ENCODE peak calls at places on chromosomes 1 and 21, in seven cellular contexts. One of them, this sample, is unnamed. For H3K4me1, the result is how much of the 10 kb centered on the place peaks cover.

GRCh38 chr1:23118957-23119792 is 49.5 kb downstream of the LUZP1 start:
- DNase-seq in A549: no peak
- DNase-seq in OCI-LY7: no peak
- DNase-seq in upper lobe of right lung: no peak
- DNase-seq in cardiac muscle cell: no peak
- DNase-seq in left lung: no peak
- DNase-seq in ovary: no peak
- DNase-seq in this sample: no peak

GRCh38 chr1:86155061-86155806 is 1.3 kb downstream of the COL24A1 start:
- DNase-seq in A549: no peak
- DNase-seq in OCI-LY7: no peak
- DNase-seq in left lung: peak
- DNase-seq in ovary: no peak
- DNase-seq in cardiac muscle cell: peak
- DNase-seq in upper lobe of right lung: peak
- DNase-seq in this sample: no peak

GRCh38 chr1:6489799-6490180 is 1.7 kb downstream of the PLEKHG5 start:
- DNase-seq in ovary: peak
- DNase-seq in OCI-LY7: peak
- DNase-seq in A549: peak
- DNase-seq in left lung: peak
- DNase-seq in cardiac muscle cell: peak
- DNase-seq in upper lobe of right lung: peak
- DNase-seq in this sample: peak

GRCh38 chr1:88058205-88058604 is 625.9 kb upstream of the PKN2 start:
- DNase-seq in left lung: no peak
- DNase-seq in upper lobe of right lung: no peak
- DNase-seq in OCI-LY7: no peak
- DNase-seq in A549: no peak
- DNase-seq in cardiac muscle cell: no peak
- DNase-seq in ovary: no peak
- DNase-seq in this sample: no peak

GRCh38 chr21:46083271-46084040 is 14.5 kb upstream of the COL6A2 start:
- DNase-seq in upper lobe of right lung: peak
- DNase-seq in ovary: peak
- DNase-seq in cardiac muscle cell: no peak
- DNase-seq in OCI-LY7: no peak
- DNase-seq in A549: no peak
- DNase-seq in left lung: peak
- DNase-seq in this sample: no peak

GRCh38 chr1:170893655-170894297 is 41.6 kb upstream of the MROH9 start:
- DNase-seq in cardiac muscle cell: no peak
- DNase-seq in ovary: no peak
- DNase-seq in upper lobe of right lung: no peak
- DNase-seq in A549: no peak
- DNase-seq in OCI-LY7: no peak
- DNase-seq in left lung: no peak
- DNase-seq in this sample: no peak

GRCh38 chr1:247295274-247295684 is 36.4 kb downstream of the ZNF496 start:
- DNase-seq in cardiac muscle cell: no peak
- DNase-seq in A549: no peak
- DNase-seq in left lung: no peak
- DNase-seq in OCI-LY7: no peak
- DNase-seq in upper lobe of right lung: peak
- DNase-seq in ovary: no peak
- DNase-seq in this sample: no peak

GRCh38 chr1:56509713-56510641 is 69.4 kb downstream of the PLPP3 start:
- DNase-seq in OCI-LY7: no peak
- DNase-seq in left lung: no peak
- DNase-seq in ovary: no peak
- DNase-seq in upper lobe of right lung: no peak
- DNase-seq in cardiac muscle cell: peak
- DNase-seq in A549: no peak
- DNase-seq in this sample: no peak

GRCh38 chr21:36236052-36236730 is 79.6 kb downstream of the DOP1B start:
- DNase-seq in left lung: no peak
- DNase-seq in ovary: no peak
- DNase-seq in A549: no peak
- DNase-seq in upper lobe of right lung: no peak
- DNase-seq in cardiac muscle cell: no peak
- DNase-seq in OCI-LY7: peak
- DNase-seq in this sample: no peak

GRCh38 chr1:246329900-246330299 is 177.2 kb downstream of the SMYD3 start:
- DNase-seq in left lung: no peak
- DNase-seq in A549: no peak
- DNase-seq in ovary: no peak
- DNase-seq in cardiac muscle cell: no peak
- DNase-seq in upper lobe of right lung: no peak
- DNase-seq in OCI-LY7: no peak
- DNase-seq in this sample: no peak

GRCh38 chr1:167605576-167605975 is 24.5 kb upstream of the RCSD1 start:
- DNase-seq in upper lobe of right lung: no peak
- DNase-seq in cardiac muscle cell: no peak
- DNase-seq in OCI-LY7: no peak
- DNase-seq in ovary: no peak
- DNase-seq in left lung: no peak
- DNase-seq in A549: no peak
- DNase-seq in this sample: peak

GRCh38 chr1:54545916-54546635 is 2.0 kb upstream of the ACOT11 start:
- DNase-seq in A549: no peak
- DNase-seq in upper lobe of right lung: no peak
- DNase-seq in cardiac muscle cell: no peak
- DNase-seq in left lung: no peak
- DNase-seq in ovary: no peak
- DNase-seq in OCI-LY7: no peak
- DNase-seq in this sample: no peak

GRCh38 chr1:170707959-170708666 is 44.2 kb downstream of the PRRX1 start:
- DNase-seq in left lung: no peak
- DNase-seq in OCI-LY7: no peak
- DNase-seq in upper lobe of right lung: no peak
- DNase-seq in A549: peak
- DNase-seq in cardiac muscle cell: no peak
- DNase-seq in ovary: no peak
- DNase-seq in this sample: peak

DNA sequence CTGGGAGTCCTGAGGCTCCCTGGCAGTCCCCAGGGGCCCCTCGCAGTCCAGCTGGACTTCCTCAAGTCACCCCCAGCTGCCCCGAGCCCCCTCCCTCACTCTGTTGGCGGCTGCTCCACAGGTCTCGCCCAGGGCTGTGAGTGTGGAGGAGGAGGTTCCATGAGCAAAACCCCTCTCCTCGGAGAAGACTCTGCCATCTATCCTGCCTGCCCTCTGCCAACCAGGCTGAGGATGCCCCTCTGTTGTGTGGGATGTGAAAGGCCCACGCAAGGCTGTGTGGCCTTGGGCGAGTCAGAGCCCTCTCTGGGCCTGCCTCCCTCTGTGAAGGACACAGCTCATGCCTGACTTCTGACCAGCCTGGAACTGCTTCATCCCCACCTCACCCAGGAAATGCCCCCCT is 398 bp upstream of the EDN2 start:
- DNase-seq in ovary: no peak
- DNase-seq in left lung: no peak
- DNase-seq in A549: no peak
- DNase-seq in cardiac muscle cell: no peak
- DNase-seq in OCI-LY7: no peak
- DNase-seq in upper lobe of right lung: no peak
- DNase-seq in this sample: no peak
- H3K27ac ChIP-seq in ovary: no peak
- H3K27ac ChIP-seq in left lung: no peak
- H3K27ac ChIP-seq in A549: peak
- H3K27ac ChIP-seq in cardiac muscle cell: no peak
- H3K27ac ChIP-seq in OCI-LY7: no peak
- H3K27ac ChIP-seq in upper lobe of right lung: no peak
- H3K27ac ChIP-seq in this sample: no peak

GRCh38 chr1:9827558-9828185 is 3.9 kb upstream of the CLSTN1 start:
- DNase-seq in ovary: no peak
- DNase-seq in OCI-LY7: no peak
- DNase-seq in A549: no peak
- DNase-seq in left lung: no peak
- DNase-seq in cardiac muscle cell: no peak
- DNase-seq in upper lobe of right lung: peak
- DNase-seq in this sample: peak
- TF ChIP-seq CTCF in ovary: no peak
- TF ChIP-seq CTCF in OCI-LY7: no peak
- TF ChIP-seq CTCF in A549: no peak
- TF ChIP-seq CTCF in left lung: no peak
- TF ChIP-seq CTCF in cardiac muscle cell: peak
- TF ChIP-seq CTCF in upper lobe of right lung: peak
- TF ChIP-seq CTCF in this sample: peak

GRCh38 chr21:44925027-44925755 is 4.5 kb upstream of the ITGB2 start:
- DNase-seq in upper lobe of right lung: no peak
- DNase-seq in cardiac muscle cell: no peak
- DNase-seq in OCI-LY7: no peak
- DNase-seq in left lung: no peak
- DNase-seq in ovary: no peak
- DNase-seq in A549: no peak
- DNase-seq in this sample: no peak

GRCh38 chr21:44927259-44927586 is 6.5 kb upstream of the ITGB2 start:
- DNase-seq in upper lobe of right lung: no peak
- DNase-seq in ovary: no peak
- DNase-seq in A549: no peak
- DNase-seq in OCI-LY7: no peak
- DNase-seq in left lung: no peak
- DNase-seq in cardiac muscle cell: no peak
- DNase-seq in this sample: no peak

GRCh38 chr21:44927587-44928461 is 7.1 kb upstream of the ITGB2 start:
- DNase-seq in upper lobe of right lung: peak
- DNase-seq in ovary: no peak
- DNase-seq in cardiac muscle cell: no peak
- DNase-seq in left lung: peak
- DNase-seq in OCI-LY7: peak
- DNase-seq in A549: peak
- DNase-seq in this sample: peak

GRCh38 chr21:44924611-44925010 is 3.9 kb upstream of the ITGB2 start:
- DNase-seq in cardiac muscle cell: no peak
- DNase-seq in left lung: no peak
- DNase-seq in upper lobe of right lung: no peak
- DNase-seq in OCI-LY7: no peak
- DNase-seq in A549: no peak
- DNase-seq in ovary: no peak
- DNase-seq in this sample: no peak

DNA sequence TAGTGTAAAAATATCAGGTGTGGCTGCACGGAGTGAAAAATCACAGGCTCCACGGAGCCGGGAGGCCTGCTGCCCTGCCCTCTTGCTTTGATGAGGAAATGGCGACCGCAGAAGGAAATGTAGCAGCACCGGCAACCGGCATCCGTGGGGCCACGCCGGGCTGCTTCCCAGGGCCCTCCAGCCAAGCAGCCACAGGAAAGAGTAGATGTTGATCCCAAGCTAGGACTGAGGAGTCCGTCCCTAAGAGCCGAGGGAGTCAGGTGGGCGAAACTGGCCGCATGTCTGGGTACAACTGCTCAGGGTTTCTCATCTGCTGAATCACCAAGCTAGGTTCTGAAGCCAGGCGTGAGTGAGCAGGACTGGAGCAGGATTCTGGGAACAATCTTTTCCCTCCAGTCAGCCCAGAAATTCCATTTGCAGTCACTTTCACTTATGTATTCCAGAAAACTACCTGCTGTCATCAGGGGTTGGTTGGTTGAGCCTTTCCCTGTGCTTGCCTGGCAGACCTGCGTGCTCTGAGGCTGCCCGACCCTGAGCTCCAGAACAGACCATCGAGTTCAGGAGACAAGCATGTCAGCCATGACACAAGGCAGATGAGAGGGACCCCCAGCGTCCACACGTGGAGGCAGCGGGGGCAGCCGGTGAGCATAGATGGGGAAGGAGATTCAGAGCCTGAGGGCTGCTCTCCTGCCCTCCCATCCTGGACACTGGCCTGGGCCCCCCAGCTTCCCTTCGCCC is 5.8 kb upstream of the ITGB2 start:
- DNase-seq in upper lobe of right lung: no peak
- DNase-seq in left lung: no peak
- DNase-seq in A549: no peak
- DNase-seq in ovary: no peak
- DNase-seq in cardiac muscle cell: no peak
- DNase-seq in OCI-LY7: no peak
- DNase-seq in this sample: peak
- H3K4me1 ChIP-seq in upper lobe of right lung: under half
- H3K4me1 ChIP-seq in left lung: half or more
- H3K4me1 ChIP-seq in A549: under half
- H3K4me1 ChIP-seq in ovary: under half
- H3K4me1 ChIP-seq in cardiac muscle cell: under half
- H3K4me1 ChIP-seq in OCI-LY7: under half
- H3K4me1 ChIP-seq in this sample: under half

DNA sequence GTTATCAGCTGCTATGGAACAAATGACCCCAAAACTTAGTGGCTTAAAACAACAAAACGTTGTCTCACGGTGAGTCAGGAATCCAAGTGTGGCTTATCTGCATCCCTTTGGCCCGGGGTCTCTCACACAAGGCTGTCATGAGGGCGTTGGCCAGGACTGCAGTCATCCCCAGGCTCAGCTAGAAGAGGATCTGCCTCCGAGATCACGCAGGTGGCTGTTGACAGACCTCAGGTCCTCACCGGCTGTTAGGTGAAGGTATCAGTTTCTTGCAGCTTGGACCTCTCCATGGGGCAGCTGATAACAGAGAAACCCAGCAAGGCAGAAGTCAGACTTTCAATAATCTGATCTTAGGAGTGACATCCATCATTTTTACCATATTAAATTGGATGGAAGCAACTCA is 52.7 kb upstream of the SYT6 start:
- DNase-seq in left lung: no peak
- DNase-seq in ovary: no peak
- DNase-seq in A549: no peak
- DNase-seq in cardiac muscle cell: no peak
- DNase-seq in upper lobe of right lung: no peak
- DNase-seq in OCI-LY7: no peak
- DNase-seq in this sample: no peak
- H3K27ac ChIP-seq in left lung: no peak
- H3K27ac ChIP-seq in ovary: no peak
- H3K27ac ChIP-seq in A549: no peak
- H3K27ac ChIP-seq in cardiac muscle cell: no peak
- H3K27ac ChIP-seq in upper lobe of right lung: no peak
- H3K27ac ChIP-seq in OCI-LY7: no peak
- H3K27ac ChIP-seq in this sample: no peak

GRCh38 chr1:207565546-207566468 is 69.8 kb downstream of the CR1 start:
- DNase-seq in ovary: no peak
- DNase-seq in upper lobe of right lung: no peak
- DNase-seq in left lung: no peak
- DNase-seq in cardiac muscle cell: peak
- DNase-seq in OCI-LY7: peak
- DNase-seq in A549: peak
- DNase-seq in this sample: no peak
- TF ChIP-seq CTCF in ovary: no peak
- TF ChIP-seq CTCF in upper lobe of right lung: peak
- TF ChIP-seq CTCF in left lung: peak
- TF ChIP-seq CTCF in cardiac muscle cell: peak
- TF ChIP-seq CTCF in OCI-LY7: peak
- TF ChIP-seq CTCF in A549: peak
- TF ChIP-seq CTCF in this sample: peak

This sample was measured in foreskin keratinocyte.